ENCODE peak calls at places on chromosome 18, in five cellular contexts. K is endothelial cell; U is mucosa of descending colon; L is brain microvascular endothelial cell; M is CD4-positive, alpha-beta T cell. D is an unnamed sample.

GRCh38 chr18:48409591-48410094 is 460 bp upstream of the ZBTB7C start:
- DNase-seq in K (peak; percentile 25), U (peak; percentile 23), L (no peak), M (no peak), D (no peak)

GRCh38 chr18:77115461-77115907 is 17.1 kb downstream of the MBP start:
- DNase-seq in K (no peak), U (peak; percentile 41), L (no peak), M (no peak), D (no peak)

GRCh38 chr18:75240433-75240832 is 29.8 kb downstream of the TSHZ1 start:
- DNase-seq in K (no peak), U (no peak), L (no peak), M (no peak), D (no peak)

GRCh38 chr18:35267809-35268208 is 22.2 kb downstream of the ZSCAN30 start:
- DNase-seq in K (no peak), U (peak; percentile 54), L (no peak), M (no peak), D (no peak)

GRCh38 chr18:36189486-36189885 is 2.2 kb downstream of the MOCOS start:
- DNase-seq in K (no peak), U (no peak), L (no peak), M (no peak), D (no peak)

GRCh38 chr18:75363446-75364225 is 63.9 kb downstream of the SMIM21 start:
- DNase-seq in K (no peak), U (no peak), L (no peak), M (no peak), D (no peak)

GRCh38 chr18:73060666-73061270 is 193.0 kb upstream of the NETO1 start:
- DNase-seq in K (no peak), U (no peak), L (peak; percentile 7), M (no peak), D (no peak)

GRCh38 chr18:13570856-13571495 is 155.4 kb downstream of the FAM210A start:
- DNase-seq in K (no peak), U (no peak), L (no peak), M (no peak), D (no peak)

GRCh38 chr18:10404148-10404547 is 50.3 kb upstream of the APCDD1 start:
- DNase-seq in K (no peak), U (no peak), L (no peak), M (no peak), D (no peak)

GRCh38 chr18:35778850-35779634 is 193.4 kb upstream of the RMP24 start:
- DNase-seq in K (no peak), U (no peak), L (no peak), M (no peak), D (no peak)

GRCh38 chr18:9869713-9870430 is 15.9 kb upstream of the TXNDC2 start:
- DNase-seq in K (no peak), U (no peak), L (peak; percentile 47), M (no peak), D (no peak)

GRCh38 chr18:79582978-79583377 is 96.6 kb upstream of the CTDP1 start:
- DNase-seq in K (no peak), U (no peak), L (no peak), M (no peak), D (peak; percentile 42)

GRCh38 chr18:11553098-11553940 is 56.1 kb upstream of the SLC35G4 start:
- DNase-seq in K (peak; percentile 59), U (peak; percentile 55), L (peak; percentile 55), M (no peak), D (no peak)

GRCh38 chr18:67771271-67771670 is 254.8 kb upstream of the DSEL start:
- DNase-seq in K (no peak), U (no peak), L (peak; percentile 29), M (no peak), D (no peak)

GRCh38 chr18:47150029-47150823 is at the start of gene HDHD2:
- DNase-seq in K (peak; percentile 81), U (peak; percentile 84), L (peak; percentile 64), M (peak; percentile 55), D (peak; percentile 88)

GRCh38 chr18:73940721-73941120 is 206.9 kb downstream of the FBXO15 start:
- DNase-seq in K (no peak), U (no peak), L (no peak), M (no peak), D (no peak)

GRCh38 chr18:13137939-13138821 is 80.4 kb upstream of the LDLRAD4 start:
- DNase-seq in K (no peak), U (peak; percentile 88), L (no peak), M (peak; percentile 49), D (no peak)

GRCh38 chr18:10562773-10563160 is 36.9 kb downstream of the NAPG start:
- DNase-seq in K (no peak), U (no peak), L (no peak), M (no peak), D (no peak)

GRCh38 chr18:47163241-47163640 is 12.9 kb downstream of the IER3IP1 start:
- DNase-seq in K (no peak), U (no peak), L (peak; percentile 84), M (no peak), D (no peak)

GRCh38 chr18:76471593-76471992 is 23.4 kb downstream of the ZNF516 start:
- DNase-seq in K (no peak), U (no peak), L (no peak), M (no peak), D (peak; percentile 51)

GRCh38 chr18:39260565-39260964 is 1695.0 kb upstream of the CELF4 start:
- DNase-seq in K (no peak), U (no peak), L (no peak), M (no peak), D (no peak)

GRCh38 chr18:10131783-10132381 is 218.1 kb downstream of the VAPA start:
- DNase-seq in K (peak; percentile 22), U (no peak), L (no peak), M (no peak), D (peak; percentile 76)

GRCh38 chr18:21330122-21330701 is 88.2 kb downstream of the GREB1L start:
- DNase-seq in K (no peak), U (peak; percentile 2), L (peak; percentile 14), M (no peak), D (no peak)

GRCh38 chr18:967037-967576 is 62.4 kb downstream of the ADCYAP1 start:
- DNase-seq in K (no peak), U (no peak), L (no peak), M (no peak), D (no peak)

GRCh38 chr18:49026501-49027378 is 76.0 kb upstream of the SMAD7 start:
- DNase-seq in K (no peak), U (no peak), L (no peak), M (no peak), D (no peak)

GRCh38 chr18:74115046-74115445 is 32.6 kb downstream of the FBXO15 start:
- DNase-seq in K (no peak), U (no peak), L (peak; percentile 71), M (no peak), D (no peak)

GRCh38 chr18:68803371-68803770 is 5.5 kb downstream of the CCDC102B start:
- DNase-seq in K (no peak), U (peak; percentile 50), L (peak; percentile 59), M (no peak), D (no peak)

GRCh38 chr18:79949571-79950439 is 1.6 kb downstream of the SLC66A2 start:
- DNase-seq in K (no peak), U (peak; percentile 52), L (no peak), M (no peak), D (peak; percentile 27)

GRCh38 chr18:8116346-8117007 is 492.8 kb upstream of the RAB12 start:
- DNase-seq in K (no peak), U (no peak), L (peak; percentile 70), M (no peak), D (no peak)

GRCh38 chr18:56276466-56276865 is 361.9 kb downstream of the TXNL1 start:
- DNase-seq in K (no peak), U (no peak), L (no peak), M (no peak), D (no peak)
- TF ChIP-seq CTCF in K (no peak), U (no peak), L (no peak), M (no peak), D (no peak)

GRCh38 chr18:2609604-2610003 is 38.2 kb downstream of the NDC80 start:
- DNase-seq in K (no peak), U (no peak), L (no peak), M (no peak), D (no peak)

GRCh38 chr18:2610549-2610948 is 39.2 kb downstream of the NDC80 start:
- DNase-seq in K (no peak), U (no peak), L (no peak), M (no peak), D (no peak)

GRCh38 chr18:2602844-2603243 is 31.5 kb downstream of the NDC80 start:
- DNase-seq in K (no peak), U (no peak), L (no peak), M (no peak), D (no peak)

DNA sequence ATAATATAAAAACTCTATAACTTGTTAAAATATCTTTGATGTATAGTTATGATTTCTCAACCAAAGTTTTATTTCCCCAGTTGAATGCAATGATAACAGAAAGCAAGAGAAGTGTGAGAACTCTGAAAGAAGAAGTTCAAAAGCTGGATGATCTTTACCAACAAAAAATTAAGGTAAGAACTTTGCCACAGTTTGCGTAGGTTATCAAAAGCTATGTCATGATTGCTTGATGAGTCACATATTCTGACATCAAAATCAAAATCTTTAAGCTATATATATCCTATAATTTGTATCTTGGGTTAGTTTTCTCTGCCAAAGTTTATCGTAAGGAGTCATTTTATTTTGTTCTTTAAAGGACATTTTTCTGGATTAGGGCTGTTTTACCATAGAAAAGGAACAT is 35.0 kb downstream of the NDC80 start:
- DNase-seq in K (no peak), U (no peak), L (no peak), M (no peak), D (no peak)
- TF ChIP-seq CTCF in K (no peak), U (no peak), L (no peak), M (no peak), D (no peak)

DNA sequence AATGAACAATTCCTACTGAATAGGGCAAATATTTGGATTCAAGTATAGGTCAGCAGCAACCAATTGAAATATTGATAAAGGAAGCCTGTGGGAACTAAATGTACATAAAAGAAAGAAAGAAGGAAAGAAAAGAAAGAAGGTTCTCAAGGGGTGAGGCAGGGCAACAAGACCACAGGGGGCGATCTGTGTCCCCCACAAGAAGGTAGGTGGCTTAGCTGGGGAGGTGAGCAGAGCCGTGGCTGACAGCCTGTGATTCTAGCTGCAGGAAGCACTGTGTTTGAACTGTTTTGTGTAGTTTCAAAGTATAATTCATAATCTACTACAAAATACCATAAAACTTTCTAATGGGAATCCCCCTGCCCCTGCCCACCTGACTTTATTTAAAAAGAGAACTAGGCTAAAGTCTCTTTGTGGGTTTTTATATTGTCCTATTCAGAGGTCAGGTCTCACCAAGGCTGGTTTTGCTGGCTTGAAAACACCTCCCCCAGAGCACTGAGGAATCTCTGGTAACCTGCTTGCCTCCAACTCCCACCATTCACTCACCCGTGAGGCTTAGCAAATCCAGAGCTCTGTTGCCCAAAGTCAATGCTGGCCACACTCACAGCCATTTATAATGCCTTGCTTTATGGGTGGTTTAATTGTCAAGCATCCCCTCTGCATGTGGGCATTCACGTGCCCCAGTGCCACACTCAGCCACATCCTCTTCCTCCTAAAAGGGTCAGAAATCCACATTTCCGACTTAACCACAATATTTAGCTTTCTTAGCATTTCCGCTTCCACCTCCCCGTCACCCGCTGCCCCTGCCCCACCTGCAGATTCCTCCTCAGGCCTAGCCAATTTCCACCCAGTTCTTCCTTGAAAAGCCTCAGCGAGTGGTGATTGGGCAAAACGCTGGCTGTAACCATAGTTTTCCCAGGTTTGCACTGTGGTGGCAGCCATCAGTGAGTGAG is 36.4 kb upstream of the LMAN1 start:
- DNase-seq in K (no peak), U (no peak), L (no peak), M (no peak), D (no peak)
- TF ChIP-seq CTCF in K (no peak), U (no peak), L (peak; percentile 4), M (no peak), D (no peak)

GRCh38 chr18:71942433-71942832 is 601.7 kb downstream of the CBLN2 start:
- DNase-seq in K (no peak), U (no peak), L (no peak), M (no peak), D (no peak)

GRCh38 chr18:71939483-71939882 is 604.7 kb downstream of the CBLN2 start:
- DNase-seq in K (no peak), U (no peak), L (no peak), M (no peak), D (no peak)
- TF ChIP-seq CTCF in K (no peak), U (no peak), L (no peak), M (no peak), D (no peak)